ENCODE peak calls at places on chromosomes 16 and 17, in six cellular contexts. One of them, this sample, is unnamed.

GRCh38 chr17:62744259-62744658 is 63.9 kb downstream of the MARCHF10 start:
- DNase-seq in M059J: no peak
- DNase-seq in iris pigment epithelial cell: no peak
- DNase-seq in heart left ventricle: no peak
- DNase-seq in esophagus squamous epithelium: no peak
- DNase-seq in activated T-helper 1 cell treated with anti-CD3 and anti-CD28 coated beads, Interleukin-2, amount 50 U/mL, for 16 hours: no peak
- DNase-seq in this sample: no peak

GRCh38 chr16:46974352-46974751 is 878 bp upstream of the DNAJA2 start:
- DNase-seq in iris pigment epithelial cell: peak
- DNase-seq in heart left ventricle: no peak
- DNase-seq in M059J: peak
- DNase-seq in esophagus squamous epithelium: no peak
- DNase-seq in activated T-helper 1 cell treated with anti-CD3 and anti-CD28 coated beads, Interleukin-2, amount 50 U/mL, for 16 hours: no peak
- DNase-seq in this sample: no peak

GRCh38 chr16:57632568-57632967 is 4.1 kb downstream of the ADGRG1 start:
- DNase-seq in iris pigment epithelial cell: no peak
- DNase-seq in esophagus squamous epithelium: no peak
- DNase-seq in M059J: peak
- DNase-seq in heart left ventricle: peak
- DNase-seq in activated T-helper 1 cell treated with anti-CD3 and anti-CD28 coated beads, Interleukin-2, amount 50 U/mL, for 16 hours: no peak
- DNase-seq in this sample: no peak

GRCh38 chr17:79747508-79748295 is 17.0 kb downstream of the ENPP7 start:
- DNase-seq in iris pigment epithelial cell: no peak
- DNase-seq in activated T-helper 1 cell treated with anti-CD3 and anti-CD28 coated beads, Interleukin-2, amount 50 U/mL, for 16 hours: no peak
- DNase-seq in heart left ventricle: no peak
- DNase-seq in esophagus squamous epithelium: no peak
- DNase-seq in M059J: no peak
- DNase-seq in this sample: no peak

GRCh38 chr16:5196204-5196603 is 98.6 kb upstream of the EEF2KMT start:
- DNase-seq in iris pigment epithelial cell: no peak
- DNase-seq in heart left ventricle: no peak
- DNase-seq in esophagus squamous epithelium: no peak
- DNase-seq in activated T-helper 1 cell treated with anti-CD3 and anti-CD28 coated beads, Interleukin-2, amount 50 U/mL, for 16 hours: no peak
- DNase-seq in M059J: no peak
- DNase-seq in this sample: no peak

GRCh38 chr17:63476857-63477470 is at the start of gene ACE:
- DNase-seq in iris pigment epithelial cell: no peak
- DNase-seq in M059J: peak
- DNase-seq in esophagus squamous epithelium: no peak
- DNase-seq in heart left ventricle: no peak
- DNase-seq in activated T-helper 1 cell treated with anti-CD3 and anti-CD28 coated beads, Interleukin-2, amount 50 U/mL, for 16 hours: peak
- DNase-seq in this sample: peak

GRCh38 chr17:992933-993332 is 4.0 kb upstream of the TIMM22 start:
- DNase-seq in activated T-helper 1 cell treated with anti-CD3 and anti-CD28 coated beads, Interleukin-2, amount 50 U/mL, for 16 hours: no peak
- DNase-seq in heart left ventricle: no peak
- DNase-seq in esophagus squamous epithelium: no peak
- DNase-seq in iris pigment epithelial cell: no peak
- DNase-seq in M059J: no peak
- DNase-seq in this sample: no peak

GRCh38 chr17:78432226-78432894 is 53.9 kb downstream of the PGS1 start:
- DNase-seq in activated T-helper 1 cell treated with anti-CD3 and anti-CD28 coated beads, Interleukin-2, amount 50 U/mL, for 16 hours: no peak
- DNase-seq in heart left ventricle: no peak
- DNase-seq in M059J: no peak
- DNase-seq in esophagus squamous epithelium: no peak
- DNase-seq in iris pigment epithelial cell: no peak
- DNase-seq in this sample: no peak

GRCh38 chr17:77434136-77435114 is 293.7 kb downstream of the SEC14L1 start:
- DNase-seq in heart left ventricle: no peak
- DNase-seq in activated T-helper 1 cell treated with anti-CD3 and anti-CD28 coated beads, Interleukin-2, amount 50 U/mL, for 16 hours: no peak
- DNase-seq in esophagus squamous epithelium: no peak
- DNase-seq in iris pigment epithelial cell: no peak
- DNase-seq in M059J: no peak
- DNase-seq in this sample: no peak